ENCODE peak calls at places on chromosomes 3 and 15, in seven cellular contexts. D, Q, N, Z, O, W and B are unnamed samples.

GRCh38 chr3:98812851-98813374 is 49.8 kb downstream of the ST3GAL6 start:
- DNase-seq in D (no peak), Q (peak), N (no peak), Z (peak), O (no peak), W (peak), B (peak)

GRCh38 chr15:100997442-100997841 is 78.3 kb downstream of the LRRK1 start:
- DNase-seq in D (peak), Q (no peak), N (no peak), Z (peak), O (no peak), W (no peak), B (no peak)

GRCh38 chr15:71148048-71148447 is 32.8 kb downstream of the THSD4 start:
- DNase-seq in D (no peak), Q (no peak), N (no peak), Z (no peak), O (no peak), W (no peak), B (no peak)

GRCh38 chr15:49115062-49115461 is 40.3 kb downstream of the COPS2 start:
- DNase-seq in D (no peak), Q (no peak), N (no peak), Z (no peak), O (peak), W (no peak), B (no peak)

GRCh38 chr15:33693166-33693830 is 275.0 kb upstream of the CHRM5 start:
- DNase-seq in D (no peak), Q (no peak), N (no peak), Z (no peak), O (no peak), W (no peak), B (no peak)

GRCh38 chr3:15611018-15611417 is 9.5 kb downstream of the BTD start:
- DNase-seq in D (no peak), Q (no peak), N (no peak), Z (no peak), O (no peak), W (no peak), B (no peak)

GRCh38 chr3:27726240-27726639 is 4.1 kb upstream of the EOMES start:
- DNase-seq in D (peak), Q (peak), N (no peak), Z (no peak), O (no peak), W (no peak), B (no peak)

GRCh38 chr3:139529624-139530023 is 9.9 kb downstream of the RBP1 start:
- DNase-seq in D (no peak), Q (no peak), N (no peak), Z (no peak), O (no peak), W (no peak), B (no peak)

GRCh38 chr3:4824948-4825325 is 154.3 kb upstream of the BHLHE40 start:
- DNase-seq in D (peak), Q (peak), N (no peak), Z (peak), O (no peak), W (no peak), B (peak)

GRCh38 chr15:22810735-22811338 is 24.4 kb downstream of the NIPA1 start:
- DNase-seq in D (peak), Q (no peak), N (no peak), Z (no peak), O (no peak), W (no peak), B (no peak)

GRCh38 chr3:183210862-183211341 is 42.2 kb upstream of the B3GNT5 start:
- DNase-seq in D (no peak), Q (no peak), N (no peak), Z (no peak), O (peak), W (peak), B (no peak)

GRCh38 chr15:28098766-28099554 is at the start of gene OCA2:
- DNase-seq in D (peak), Q (peak), N (no peak), Z (peak), O (peak), W (peak), B (peak)

GRCh38 chr3:50156991-50157493 is 1.9 kb downstream of the SEMA3F start:
- DNase-seq in D (peak), Q (no peak), N (no peak), Z (no peak), O (no peak), W (no peak), B (peak)
- H3K4me3 ChIP-seq in D (peak), Q (peak), N (peak), Z (peak), O (no peak), W (peak), B (peak)

GRCh38 chr15:96353931-96354730 is 23.6 kb downstream of the NR2F2 start:
- DNase-seq in D (peak), Q (peak), N (no peak), Z (no peak), O (peak), W (no peak), B (peak)
- TF ChIP-seq CTCF in D (peak), Q (peak), N (peak), Z (peak), O (no peak), W (no peak), B (peak)

GRCh38 chr3:11138371-11138770 is 15.9 kb upstream of the HRH1 start:
- DNase-seq in D (no peak), Q (no peak), N (no peak), Z (peak), O (no peak), W (no peak), B (no peak)

GRCh38 chr3:11140054-11140712 is 14.1 kb upstream of the HRH1 start:
- DNase-seq in D (no peak), Q (peak), N (no peak), Z (no peak), O (peak), W (peak), B (peak)

GRCh38 chr3:11136116-11136515 is 18.2 kb upstream of the HRH1 start:
- DNase-seq in D (no peak), Q (peak), N (no peak), Z (peak), O (no peak), W (no peak), B (peak)

GRCh38 chr3:11136871-11137626 is 17.2 kb upstream of the HRH1 start:
- DNase-seq in D (peak), Q (peak), N (peak), Z (peak), O (no peak), W (peak), B (peak)

GRCh38 chr3:11137627-11137959 is 16.7 kb upstream of the HRH1 start:
- DNase-seq in D (no peak), Q (no peak), N (no peak), Z (no peak), O (no peak), W (no peak), B (no peak)
- H3K4me3 ChIP-seq in D (no peak), Q (peak), N (peak), Z (peak), O (no peak), W (no peak), B (peak)

GRCh38 chr15:99385865-99386264 is 134.6 kb downstream of the LRRC28 start:
- DNase-seq in D (peak), Q (peak), N (peak), Z (peak), O (no peak), W (peak), B (peak)
- TF ChIP-seq CTCF in D (no peak), Q (no peak), N (no peak), Z (no peak), O (no peak), W (no peak), B (no peak)

DNA sequence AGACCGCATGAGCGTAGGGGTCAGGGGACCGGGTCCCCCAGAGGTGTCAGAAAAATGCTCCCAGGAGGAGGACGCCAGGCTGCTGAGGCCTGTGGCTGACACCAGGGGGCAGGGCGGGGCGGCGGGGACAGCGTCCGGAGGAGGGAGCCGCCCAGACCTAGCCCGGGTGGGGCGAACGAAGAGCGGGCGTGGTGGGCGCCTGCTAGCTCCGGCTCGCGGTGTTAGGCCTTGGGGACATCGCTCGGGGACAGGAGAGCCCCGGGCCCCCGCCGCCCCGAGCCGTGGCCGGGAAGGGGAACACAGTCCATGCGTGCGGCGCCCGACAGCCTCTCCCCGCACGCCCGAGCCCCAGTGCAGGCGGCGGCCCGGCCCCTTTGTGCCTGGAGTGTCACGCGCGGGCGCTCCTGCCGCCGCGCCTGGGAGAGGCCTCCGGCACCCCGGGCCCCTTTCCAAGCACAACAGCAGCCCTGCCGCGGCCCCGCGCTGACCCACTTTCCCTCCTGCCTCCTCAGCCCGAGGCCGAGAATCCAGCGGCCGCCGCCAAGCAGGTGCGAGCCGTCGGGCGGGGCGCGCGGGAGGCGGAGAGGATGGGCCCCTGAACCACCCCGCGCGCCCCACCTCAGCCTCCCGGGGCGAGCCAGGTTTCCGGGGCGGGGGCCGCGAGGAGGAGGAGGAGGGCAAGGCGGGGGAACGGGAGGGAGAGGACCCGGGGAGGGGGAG is 111.0 kb upstream of the KLF13 start:
- DNase-seq in D (peak), Q (peak), N (no peak), Z (peak), O (peak), W (peak), B (peak)
- H3K4me3 ChIP-seq in D (peak), Q (peak), N (peak), Z (peak), O (peak), W (peak), B (peak)

DNA sequence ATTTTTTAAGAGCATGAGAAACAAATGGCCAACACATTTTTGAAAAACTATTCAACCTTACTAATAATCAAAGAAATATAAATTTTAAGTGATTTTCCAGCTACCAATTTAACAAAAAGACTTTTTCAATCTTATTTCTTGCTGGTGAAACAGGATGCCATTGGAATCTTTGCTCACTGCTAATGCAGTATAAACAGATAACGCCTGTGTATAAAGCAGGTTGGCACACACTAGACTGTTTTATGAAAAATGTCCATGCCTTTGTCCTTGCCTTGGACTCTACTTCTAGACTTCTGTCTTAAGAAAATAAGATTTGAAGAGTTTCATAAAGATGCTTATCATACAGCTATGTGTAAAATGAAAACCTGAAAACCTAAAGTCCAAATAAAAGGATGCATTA is 5.0 kb upstream of the VGLL4 start:
- DNase-seq in D (no peak), Q (no peak), N (no peak), Z (no peak), O (no peak), W (no peak), B (no peak)
- TF ChIP-seq CTCF in D (no peak), Q (no peak), N (no peak), Z (no peak), O (no peak), W (no peak), B (no peak)

DNA sequence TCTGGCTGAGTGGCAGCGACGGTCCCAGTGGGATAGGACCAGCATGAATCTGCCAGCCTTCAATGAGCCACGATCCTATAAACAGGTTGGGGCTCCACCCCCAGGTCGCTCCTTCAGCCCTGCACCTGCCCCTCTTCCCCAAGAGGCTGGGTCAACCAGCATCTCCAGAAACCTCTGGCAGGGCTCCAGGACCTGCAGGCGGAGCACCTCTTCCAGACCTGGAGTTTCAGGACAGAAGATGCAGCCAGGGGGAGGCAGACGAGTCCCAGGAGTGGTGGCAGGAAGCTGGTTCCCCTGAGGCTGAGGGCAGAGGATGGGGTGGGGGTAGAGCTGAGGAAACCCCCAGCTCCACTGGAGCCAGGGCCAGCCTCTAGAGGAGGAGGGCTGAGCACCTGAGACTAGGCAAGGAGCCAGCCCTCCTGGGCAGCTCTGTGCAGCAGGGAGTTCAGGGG is at the start of gene PLA2G4D:
- DNase-seq in D (no peak), Q (no peak), N (no peak), Z (no peak), O (no peak), W (peak), B (no peak)
- H3K4me3 ChIP-seq in D (no peak), Q (no peak), N (no peak), Z (no peak), O (no peak), W (no peak), B (no peak)